ENCODE peak calls at places on chromosomes 7 and 10, in four cellular contexts. B is Right ventricle myocardium superior, N is HCT116, K is IMR-90. F is an unnamed sample.

GRCh38 chr7:157292770-157293412 is 43.9 kb upstream of the DNAJB6 start:
- DNase-seq in B (no peak), N (no peak), K (no peak), F (no peak)

GRCh38 chr7:44244282-44244681 is 43.5 kb downstream of the YKT6 start:
- DNase-seq in B (no peak), N (no peak), K (no peak), F (peak; percentile 20)

GRCh38 chr7:71482284-71482683 is 350.3 kb downstream of the GALNT17 start:
- DNase-seq in B (no peak), N (no peak), K (no peak), F (no peak)

GRCh38 chr7:98171449-98171848 is 39.8 kb upstream of the BHLHA15 start:
- DNase-seq in B (no peak), N (no peak), K (no peak), F (no peak)

GRCh38 chr10:25028711-25029110 is 12.3 kb downstream of the THNSL1 start:
- DNase-seq in B (no peak), N (no peak), K (peak; percentile 32), F (no peak)

GRCh38 chr10:78436706-78437406 is 403.2 kb downstream of the RPS24 start:
- DNase-seq in B (no peak), N (no peak), K (no peak), F (no peak)

GRCh38 chr7:20894806-20895205 is 108.1 kb upstream of the SP8 start:
- DNase-seq in B (no peak), N (no peak), K (no peak), F (peak; percentile 74)

GRCh38 chr7:979886-980571 is 3.0 kb upstream of the CYP2W1 start:
- DNase-seq in B (no peak), N (no peak), K (no peak), F (no peak)

GRCh38 chr10:129274928-129275474 is 192.0 kb upstream of the MGMT start:
- DNase-seq in B (no peak), N (no peak), K (no peak), F (no peak)

GRCh38 chr7:23011222-23011924 is 2.6 kb downstream of the HYCC1 start:
- DNase-seq in B (no peak), N (no peak), K (no peak), F (no peak)

GRCh38 chr7:100801833-100802568 is 25.3 kb downstream of the EPHB4 start:
- DNase-seq in B (no peak), N (no peak), K (peak; percentile 87), F (peak; percentile 98)

F was measured in COLO829.